ENCODE peak calls at places on chromosomes 7 and 10, in ten cellular contexts. O is fibroblast of lung; T is neural progenitor cell; B is sigmoid colon; X is heart left ventricle; W is upper lobe of right lung; U is GM06990; D is vagina; F is CD8-positive, alpha-beta memory T cell; I is fibroblast of the aortic adventitia. J is an unnamed sample.

GRCh38 chr7:158816271-158816670 is 13.0 kb downstream of the ESYT2 start:
- DNase-seq in O (no peak), T (no peak), B (no peak), X (peak), W (no peak), U (no peak), D (no peak), F (no peak), I (peak), J (no peak)

GRCh38 chr10:123558651-123559050 is 107.5 kb upstream of the GPR26 start:
- DNase-seq in O (no peak), T (no peak), B (peak), X (no peak), W (no peak), U (no peak), D (peak), F (no peak), I (no peak), J (no peak)

GRCh38 chr7:108310351-108310750 is 145.9 kb downstream of the NRCAM start:
- DNase-seq in O (peak), T (no peak), B (no peak), X (no peak), W (no peak), U (no peak), D (no peak), F (no peak), I (peak), J (no peak)

GRCh38 chr10:32436215-32436614 is 9.7 kb upstream of the CCDC7 start:
- DNase-seq in O (no peak), T (no peak), B (no peak), X (no peak), W (no peak), U (no peak), D (no peak), F (no peak), I (no peak), J (no peak)

GRCh38 chr7:132899833-132900232 is 182.1 kb downstream of the CHCHD3 start:
- DNase-seq in O (no peak), T (no peak), B (no peak), X (no peak), W (no peak), U (no peak), D (no peak), F (no peak), I (no peak), J (no peak)

GRCh38 chr7:64515781-64516180 is 47.1 kb downstream of the ZNF680 start:
- DNase-seq in O (no peak), T (no peak), B (no peak), X (no peak), W (no peak), U (no peak), D (no peak), F (no peak), I (no peak), J (no peak)

GRCh38 chr10:59965899-59966650 is 59.7 kb upstream of the CCDC6 start:
- DNase-seq in O (no peak), T (no peak), B (no peak), X (no peak), W (no peak), U (no peak), D (no peak), F (no peak), I (no peak), J (no peak)

GRCh38 chr7:86926732-86927131 is 132.7 kb downstream of the ELAPOR2 start:
- DNase-seq in O (peak), T (peak), B (no peak), X (no peak), W (no peak), U (no peak), D (no peak), F (peak), I (peak), J (peak)

GRCh38 chr10:123375738-123376137 is 221.5 kb downstream of the BUB3 start:
- DNase-seq in O (no peak), T (no peak), B (no peak), X (no peak), W (no peak), U (no peak), D (no peak), F (no peak), I (no peak), J (no peak)

GRCh38 chr10:80579849-80580645 is 42.3 kb downstream of the SH2D4B start:
- DNase-seq in O (no peak), T (no peak), B (no peak), X (no peak), W (no peak), U (no peak), D (peak), F (no peak), I (no peak), J (no peak)

GRCh38 chr7:134826105-134826504 is 46.7 kb downstream of the CALD1 start:
- DNase-seq in O (peak), T (no peak), B (no peak), X (no peak), W (no peak), U (no peak), D (no peak), F (no peak), I (peak), J (no peak)

GRCh38 chr7:70338061-70338460 is 739.8 kb downstream of the AUTS2 start:
- DNase-seq in O (no peak), T (no peak), B (no peak), X (no peak), W (no peak), U (no peak), D (no peak), F (no peak), I (no peak), J (no peak)

GRCh38 chr10:80411267-80411668 is 2.9 kb downstream of the PRXL2A start:
- DNase-seq in O (no peak), T (no peak), B (no peak), X (peak), W (no peak), U (no peak), D (no peak), F (no peak), I (no peak), J (no peak)

DNA sequence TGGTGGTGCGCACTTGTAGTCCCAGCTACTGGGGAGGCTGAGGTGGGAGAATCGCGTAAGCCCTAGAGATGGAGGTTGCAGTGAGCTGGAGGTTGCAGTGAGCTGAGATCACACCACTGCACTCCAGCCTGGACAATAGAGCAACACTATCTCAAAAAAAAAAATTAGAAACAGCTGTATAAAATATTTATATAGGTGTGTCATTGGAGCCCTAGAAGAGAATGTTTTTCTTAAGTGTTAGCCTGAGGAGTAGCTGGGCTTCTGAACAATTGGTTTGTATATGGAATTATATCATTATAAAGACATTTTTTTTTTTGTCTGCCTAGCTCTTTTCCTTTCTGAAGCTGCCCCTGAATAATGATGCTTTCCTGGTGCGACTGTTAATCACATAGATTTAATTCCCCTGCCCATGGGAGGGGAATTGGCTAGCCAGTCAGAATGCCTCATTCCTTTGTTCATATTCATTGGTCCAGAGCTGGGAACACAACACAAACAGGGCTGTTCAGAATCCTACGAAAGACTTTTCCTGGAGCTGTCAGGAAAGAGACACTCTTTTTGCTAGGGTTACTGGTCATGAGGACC is 13.9 kb upstream of the ABCC2 start:
- DNase-seq in O (peak), T (peak), B (no peak), X (no peak), W (no peak), U (no peak), D (no peak), F (no peak), I (peak), J (no peak)
- H3K4me3 ChIP-seq in O (no peak), T (no peak), B (no peak), X (no peak), W (no peak), U (no peak), D (no peak), F (no peak), I (no peak), J (no peak)

GRCh38 chr7:96322373-96322695 is 436 bp upstream of the SLC25A13 start:
- DNase-seq in O (no peak), T (no peak), B (no peak), X (no peak), W (no peak), U (no peak), D (no peak), F (no peak), I (no peak), J (no peak)

GRCh38 chr7:96321041-96321669 is 743 bp downstream of the SLC25A13 start:
- DNase-seq in O (peak), T (peak), B (peak), X (peak), W (peak), U (no peak), D (peak), F (no peak), I (peak), J (peak)

GRCh38 chr7:96321670-96322372 is at the start of gene SLC25A13:
- DNase-seq in O (peak), T (peak), B (peak), X (peak), W (peak), U (peak), D (peak), F (peak), I (peak), J (peak)

GRCh38 chr7:96320437-96320836 is 1.5 kb downstream of the SLC25A13 start:
- DNase-seq in O (no peak), T (no peak), B (no peak), X (no peak), W (no peak), U (peak), D (no peak), F (no peak), I (no peak), J (no peak)

GRCh38 chr7:96322847-96323461 is 1.1 kb upstream of the SLC25A13 start:
- DNase-seq in O (no peak), T (no peak), B (no peak), X (no peak), W (no peak), U (no peak), D (no peak), F (no peak), I (no peak), J (no peak)
- H3K4me3 ChIP-seq in O (no peak), T (no peak), B (no peak), X (no peak), W (peak), U (no peak), D (no peak), F (no peak), I (no peak), J (no peak)

GRCh38 chr7:22728416-22729029 is 1.5 kb downstream of the IL6 start:
- DNase-seq in O (peak), T (peak), B (no peak), X (no peak), W (no peak), U (no peak), D (no peak), F (no peak), I (peak), J (peak)

GRCh38 chr7:22729180-22729579 is 2.2 kb downstream of the IL6 start:
- DNase-seq in O (peak), T (no peak), B (no peak), X (no peak), W (no peak), U (no peak), D (no peak), F (no peak), I (peak), J (no peak)

GRCh38 chr7:22726345-22726848 is 603 bp upstream of the IL6 start:
- DNase-seq in O (peak), T (peak), B (peak), X (peak), W (peak), U (peak), D (peak), F (peak), I (peak), J (peak)

GRCh38 chr7:22725585-22725984 is 1.4 kb upstream of the IL6 start:
- DNase-seq in O (peak), T (peak), B (no peak), X (no peak), W (no peak), U (no peak), D (no peak), F (no peak), I (peak), J (no peak)

GRCh38 chr7:22726849-22727792 is at the start of gene IL6:
- DNase-seq in O (peak), T (peak), B (peak), X (peak), W (peak), U (no peak), D (peak), F (no peak), I (peak), J (no peak)
- H3K4me3 ChIP-seq in O (peak), T (peak), B (peak), X (peak), W (peak), U (no peak), D (peak), F (no peak), I (peak), J (no peak)

GRCh38 chr7:50449881-50450690 is at the start of gene FIGNL1:
- DNase-seq in O (peak), T (peak), B (peak), X (peak), W (peak), U (peak), D (no peak), F (peak), I (peak), J (peak)

GRCh38 chr7:50450691-50451051 is 521 bp upstream of the FIGNL1 start:
- DNase-seq in O (no peak), T (no peak), B (no peak), X (peak), W (peak), U (no peak), D (no peak), F (no peak), I (no peak), J (no peak)

GRCh38 chr7:50446542-50446960 is 3.6 kb downstream of the FIGNL1 start:
- DNase-seq in O (peak), T (no peak), B (no peak), X (no peak), W (no peak), U (no peak), D (no peak), F (no peak), I (peak), J (no peak)

GRCh38 chr7:50449501-50449880 is 659 bp downstream of the FIGNL1 start:
- DNase-seq in O (no peak), T (no peak), B (no peak), X (no peak), W (no peak), U (no peak), D (no peak), F (no peak), I (no peak), J (no peak)

DNA sequence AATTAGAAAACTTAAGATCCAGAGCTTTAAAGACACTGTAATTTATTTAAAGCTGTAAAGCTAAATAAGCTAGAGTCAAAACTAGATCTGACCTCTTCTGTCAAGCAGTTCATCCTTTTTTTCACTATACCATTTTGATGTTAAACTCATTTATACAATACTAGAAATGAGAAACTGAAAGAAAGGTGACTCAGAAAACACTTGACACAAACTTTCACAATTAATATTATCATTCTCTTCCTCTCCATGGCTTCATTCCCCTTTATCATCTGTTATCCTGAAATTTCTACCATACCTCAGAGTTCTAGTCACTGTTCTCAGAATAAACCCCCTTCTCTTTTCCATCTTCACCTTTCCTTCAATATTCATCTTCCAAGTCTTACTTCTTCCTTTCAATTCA is 1.3 kb downstream of the FIGNL1 start:
- DNase-seq in O (no peak), T (no peak), B (no peak), X (no peak), W (no peak), U (peak), D (no peak), F (no peak), I (no peak), J (no peak)
- H3K4me3 ChIP-seq in O (no peak), T (peak), B (no peak), X (no peak), W (no peak), U (peak), D (no peak), F (no peak), I (no peak), J (no peak)

GRCh38 chr10:110074986-110075664 is 67.3 kb downstream of the ADD3 start:
- DNase-seq in O (peak), T (no peak), B (no peak), X (no peak), W (no peak), U (no peak), D (no peak), F (no peak), I (peak), J (no peak)
- H3K4me3 ChIP-seq in O (peak), T (no peak), B (no peak), X (no peak), W (no peak), U (no peak), D (no peak), F (peak), I (no peak), J (no peak)

DNA sequence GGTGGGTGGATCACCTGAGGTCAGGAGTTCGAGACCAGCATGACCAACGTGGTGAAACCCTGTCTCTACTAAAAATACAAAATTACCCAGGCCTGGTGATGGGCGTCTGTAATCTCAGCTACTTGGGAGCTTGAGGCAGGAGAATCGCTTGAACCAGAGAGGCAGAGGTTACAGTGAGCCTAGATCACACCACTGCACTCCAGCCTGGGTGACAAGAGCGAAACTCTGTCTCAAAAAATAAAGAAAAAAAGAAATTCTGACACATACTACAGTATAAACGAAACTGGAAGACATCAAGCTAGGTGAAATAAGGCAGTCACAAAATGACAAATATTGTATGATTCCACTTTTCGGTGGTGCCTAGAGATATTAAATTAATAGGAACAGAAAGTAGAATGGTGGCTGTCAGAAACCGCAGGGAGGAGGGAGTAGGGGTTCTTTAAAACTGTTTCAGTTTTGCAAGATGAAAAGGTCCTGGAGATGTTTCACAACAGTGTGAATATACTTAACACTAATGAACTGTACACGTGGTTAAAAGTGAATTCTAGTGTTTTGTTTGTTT is 23.2 kb downstream of the PILRA start:
- DNase-seq in O (no peak), T (no peak), B (no peak), X (no peak), W (no peak), U (peak), D (no peak), F (peak), I (no peak), J (peak)
- H3K4me3 ChIP-seq in O (no peak), T (no peak), B (no peak), X (no peak), W (no peak), U (no peak), D (no peak), F (peak), I (no peak), J (no peak)

GRCh38 chr7:66099551-66100407 is 14.9 kb upstream of the CRCP start:
- DNase-seq in O (peak), T (peak), B (peak), X (peak), W (peak), U (no peak), D (peak), F (peak), I (peak), J (peak)
- H3K4me3 ChIP-seq in O (peak), T (peak), B (peak), X (peak), W (peak), U (peak), D (peak), F (peak), I (peak), J (peak)

DNA sequence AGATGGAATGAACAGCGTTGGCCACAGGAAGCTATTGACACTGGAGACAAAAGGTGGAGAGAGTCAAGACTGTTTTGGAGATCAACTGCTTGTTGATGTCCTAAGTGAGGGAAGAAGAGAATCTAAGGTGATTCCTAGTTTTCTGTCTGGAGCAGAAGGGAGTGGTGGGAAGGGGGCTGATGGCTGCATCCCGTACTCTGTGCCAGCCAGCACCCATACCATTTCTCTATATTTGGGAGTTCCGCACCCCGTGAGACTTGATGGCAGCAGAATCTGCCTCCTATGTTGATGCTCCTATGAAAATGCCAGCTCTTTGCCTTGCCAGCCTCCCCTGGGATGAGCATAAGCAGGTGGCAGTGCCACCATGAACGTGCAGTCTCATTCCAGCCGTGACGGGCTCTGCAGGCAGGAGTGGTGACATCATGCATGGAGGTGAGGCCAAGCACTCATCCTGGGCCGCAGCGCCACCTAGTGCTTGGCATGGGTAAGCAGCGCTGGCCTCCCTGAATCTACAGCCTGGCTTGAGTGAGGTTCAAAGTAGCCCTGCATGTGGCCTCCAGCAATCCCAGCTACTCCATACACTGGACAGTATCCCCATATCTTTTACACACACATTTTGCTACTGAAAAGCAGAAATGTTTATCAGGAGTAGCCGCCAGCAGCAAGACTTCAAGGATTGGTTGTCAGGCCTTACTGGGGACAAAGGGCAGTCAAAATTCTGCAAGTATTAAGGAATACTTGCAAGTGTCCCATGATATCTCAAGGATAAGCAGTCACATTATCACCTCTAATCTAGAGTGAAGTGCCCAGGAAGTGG is 43.0 kb downstream of the PODXL start:
- DNase-seq in O (peak), T (peak), B (peak), X (peak), W (peak), U (peak), D (peak), F (peak), I (peak), J (peak)
- H3K4me3 ChIP-seq in O (no peak), T (no peak), B (no peak), X (no peak), W (no peak), U (no peak), D (no peak), F (no peak), I (no peak), J (no peak)